ENCODE peak calls at places on chromosome 11, in four cellular contexts. One of them, this sample, is unnamed. For H3K9me3, the result is how much of the 10 kb centered on the place peaks cover.

GRCh38 chr11:16030664-16031063 is 325.7 kb downstream of the SOX6 start:
- DNase-seq in OCI-LY7: no peak
- DNase-seq in neural progenitor cell: no peak
- DNase-seq in Panc1: no peak
- DNase-seq in this sample: no peak

GRCh38 chr11:78214331-78215194 is 25.8 kb downstream of the USP35 start:
- DNase-seq in OCI-LY7: no peak
- DNase-seq in neural progenitor cell: no peak
- DNase-seq in Panc1: no peak
- DNase-seq in this sample: no peak

GRCh38 chr11:83006877-83007330 is 64.8 kb downstream of the RAB30 start:
- DNase-seq in OCI-LY7: peak
- DNase-seq in neural progenitor cell: no peak
- DNase-seq in Panc1: no peak
- DNase-seq in this sample: no peak

GRCh38 chr11:116771935-116772334 is 852 bp downstream of the BUD13 start:
- DNase-seq in OCI-LY7: peak
- DNase-seq in neural progenitor cell: no peak
- DNase-seq in Panc1: no peak
- DNase-seq in this sample: no peak

GRCh38 chr11:11843233-11843632 is 1.5 kb downstream of the USP47 start:
- DNase-seq in OCI-LY7: peak
- DNase-seq in neural progenitor cell: peak
- DNase-seq in Panc1: no peak
- DNase-seq in this sample: no peak

GRCh38 chr11:44621140-44621681 is 55.7 kb downstream of the CD82 start:
- DNase-seq in OCI-LY7: peak
- DNase-seq in neural progenitor cell: peak
- DNase-seq in Panc1: no peak
- DNase-seq in this sample: peak

GRCh38 chr11:11391796-11392195 is 38.7 kb upstream of the CSNK2A3 start:
- DNase-seq in OCI-LY7: no peak
- DNase-seq in neural progenitor cell: no peak
- DNase-seq in Panc1: peak
- DNase-seq in this sample: no peak

GRCh38 chr11:113242767-113243397 is 71.5 kb upstream of the TTC12 start:
- DNase-seq in OCI-LY7: no peak
- DNase-seq in neural progenitor cell: peak
- DNase-seq in Panc1: no peak
- DNase-seq in this sample: no peak

GRCh38 chr11:16059332-16059731 is 297.0 kb downstream of the SOX6 start:
- DNase-seq in OCI-LY7: no peak
- DNase-seq in neural progenitor cell: no peak
- DNase-seq in Panc1: no peak
- DNase-seq in this sample: no peak

GRCh38 chr11:45079943-45080719 is 66.3 kb upstream of the PRDM11 start:
- DNase-seq in OCI-LY7: peak
- DNase-seq in neural progenitor cell: no peak
- DNase-seq in Panc1: no peak
- DNase-seq in this sample: no peak

GRCh38 chr11:3228445-3228829 is 3.8 kb downstream of the MRGPRE start:
- DNase-seq in OCI-LY7: no peak
- DNase-seq in neural progenitor cell: no peak
- DNase-seq in Panc1: no peak
- DNase-seq in this sample: no peak

GRCh38 chr11:94771951-94772350 is 3.8 kb downstream of the AMOTL1 start:
- DNase-seq in OCI-LY7: no peak
- DNase-seq in neural progenitor cell: no peak
- DNase-seq in Panc1: no peak
- DNase-seq in this sample: no peak

GRCh38 chr11:44596541-44597276 is 31.2 kb downstream of the CD82 start:
- DNase-seq in OCI-LY7: peak
- DNase-seq in neural progenitor cell: no peak
- DNase-seq in Panc1: no peak
- DNase-seq in this sample: no peak

GRCh38 chr11:58652726-58653280 is 30.3 kb downstream of the CNTF start:
- DNase-seq in OCI-LY7: no peak
- DNase-seq in neural progenitor cell: peak
- DNase-seq in Panc1: no peak
- DNase-seq in this sample: no peak

GRCh38 chr11:37657645-37658044 is 1059.6 kb upstream of the RAG2 start:
- DNase-seq in OCI-LY7: no peak
- DNase-seq in neural progenitor cell: no peak
- DNase-seq in Panc1: no peak
- DNase-seq in this sample: no peak

GRCh38 chr11:13440100-13440855 is 22.7 kb downstream of the BTBD10 start:
- DNase-seq in OCI-LY7: no peak
- DNase-seq in neural progenitor cell: no peak
- DNase-seq in Panc1: no peak
- DNase-seq in this sample: no peak

GRCh38 chr11:84969103-84969502 is 658.0 kb downstream of the DLG2 start:
- DNase-seq in OCI-LY7: no peak
- DNase-seq in neural progenitor cell: peak
- DNase-seq in Panc1: no peak
- DNase-seq in this sample: no peak

GRCh38 chr11:74870485-74870884 is 78.4 kb downstream of the XRRA1 start:
- DNase-seq in OCI-LY7: peak
- DNase-seq in neural progenitor cell: peak
- DNase-seq in Panc1: no peak
- DNase-seq in this sample: no peak

GRCh38 chr11:74866557-74866956 is 82.3 kb downstream of the XRRA1 start:
- DNase-seq in OCI-LY7: peak
- DNase-seq in neural progenitor cell: no peak
- DNase-seq in Panc1: no peak
- DNase-seq in this sample: no peak

DNA sequence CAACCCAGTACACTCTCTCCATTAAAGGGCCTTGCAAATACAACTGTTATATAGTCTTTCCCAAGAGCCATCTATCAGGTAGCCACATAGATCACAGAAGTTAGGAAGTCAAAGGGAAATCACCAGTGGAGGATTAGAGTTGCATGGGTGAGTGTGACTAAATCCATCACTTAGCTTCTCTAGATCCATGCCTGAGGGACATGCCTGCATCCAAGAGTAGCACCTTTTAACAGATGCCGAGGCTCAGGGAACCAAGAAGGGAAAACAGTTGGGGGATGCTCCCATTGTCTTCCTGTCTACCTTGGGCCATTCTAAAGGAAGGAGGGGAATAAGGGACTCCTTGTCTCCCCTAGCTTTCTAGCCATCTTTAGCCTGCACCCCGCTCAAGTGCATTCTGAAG is 77.9 kb downstream of the XRRA1 start:
- DNase-seq in OCI-LY7: peak
- DNase-seq in neural progenitor cell: no peak
- DNase-seq in Panc1: no peak
- DNase-seq in this sample: no peak
- H3K9me3 ChIP-seq in OCI-LY7: under half
- H3K9me3 ChIP-seq in neural progenitor cell: under half
- H3K9me3 ChIP-seq in Panc1: half or more
- H3K9me3 ChIP-seq in this sample: under half

GRCh38 chr11:67673358-67673757 is 1.1 kb downstream of the ALDH3B2 start:
- DNase-seq in OCI-LY7: no peak
- DNase-seq in neural progenitor cell: no peak
- DNase-seq in Panc1: no peak
- DNase-seq in this sample: no peak

GRCh38 chr11:67673902-67674301 is 521 bp downstream of the ALDH3B2 start:
- DNase-seq in OCI-LY7: no peak
- DNase-seq in neural progenitor cell: no peak
- DNase-seq in Panc1: no peak
- DNase-seq in this sample: no peak

GRCh38 chr11:67671211-67671520 is 3.3 kb downstream of the ALDH3B2 start:
- DNase-seq in OCI-LY7: no peak
- DNase-seq in neural progenitor cell: no peak
- DNase-seq in Panc1: no peak
- DNase-seq in this sample: no peak

GRCh38 chr11:67674442-67674871 is at the start of gene ALDH3B2:
- DNase-seq in OCI-LY7: no peak
- DNase-seq in neural progenitor cell: no peak
- DNase-seq in Panc1: no peak
- DNase-seq in this sample: no peak

DNA sequence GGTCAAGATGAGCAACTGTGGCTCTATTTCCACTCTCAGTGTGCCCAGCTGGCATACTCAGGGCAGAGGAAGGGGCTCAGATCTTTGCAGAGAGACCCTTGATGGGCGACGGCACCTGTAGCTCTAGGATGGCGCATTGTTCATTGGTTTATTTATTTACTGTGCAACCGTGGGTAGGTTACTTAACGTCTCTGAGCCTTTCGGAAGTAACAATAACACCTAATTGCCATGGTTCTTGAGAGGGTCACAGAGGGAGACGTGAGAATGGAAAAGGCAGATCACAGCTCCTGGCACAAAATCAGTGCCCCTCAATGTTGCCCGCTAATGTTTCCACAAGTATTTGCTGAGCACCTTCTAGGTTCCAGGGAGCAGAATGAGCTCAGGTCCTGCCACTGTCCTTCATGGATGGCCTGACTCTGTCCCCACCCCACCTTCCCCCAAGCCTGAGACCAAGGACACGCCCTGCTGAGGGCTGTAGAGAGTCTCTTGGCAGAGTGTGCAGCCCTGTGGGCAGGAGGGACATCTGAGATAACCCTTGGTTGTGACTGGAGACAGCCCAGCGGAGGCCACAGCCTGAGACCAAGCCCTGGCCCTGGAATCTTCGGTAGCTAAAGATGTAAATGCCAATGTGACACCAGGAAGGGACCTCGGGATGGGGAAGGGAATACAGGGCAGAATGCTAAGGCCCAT is 780 bp upstream of the ALDH3B2 start:
- DNase-seq in OCI-LY7: no peak
- DNase-seq in neural progenitor cell: no peak
- DNase-seq in Panc1: no peak
- DNase-seq in this sample: no peak
- H3K9me3 ChIP-seq in OCI-LY7: under half
- H3K9me3 ChIP-seq in neural progenitor cell: under half
- H3K9me3 ChIP-seq in Panc1: under half
- H3K9me3 ChIP-seq in this sample: under half

DNA sequence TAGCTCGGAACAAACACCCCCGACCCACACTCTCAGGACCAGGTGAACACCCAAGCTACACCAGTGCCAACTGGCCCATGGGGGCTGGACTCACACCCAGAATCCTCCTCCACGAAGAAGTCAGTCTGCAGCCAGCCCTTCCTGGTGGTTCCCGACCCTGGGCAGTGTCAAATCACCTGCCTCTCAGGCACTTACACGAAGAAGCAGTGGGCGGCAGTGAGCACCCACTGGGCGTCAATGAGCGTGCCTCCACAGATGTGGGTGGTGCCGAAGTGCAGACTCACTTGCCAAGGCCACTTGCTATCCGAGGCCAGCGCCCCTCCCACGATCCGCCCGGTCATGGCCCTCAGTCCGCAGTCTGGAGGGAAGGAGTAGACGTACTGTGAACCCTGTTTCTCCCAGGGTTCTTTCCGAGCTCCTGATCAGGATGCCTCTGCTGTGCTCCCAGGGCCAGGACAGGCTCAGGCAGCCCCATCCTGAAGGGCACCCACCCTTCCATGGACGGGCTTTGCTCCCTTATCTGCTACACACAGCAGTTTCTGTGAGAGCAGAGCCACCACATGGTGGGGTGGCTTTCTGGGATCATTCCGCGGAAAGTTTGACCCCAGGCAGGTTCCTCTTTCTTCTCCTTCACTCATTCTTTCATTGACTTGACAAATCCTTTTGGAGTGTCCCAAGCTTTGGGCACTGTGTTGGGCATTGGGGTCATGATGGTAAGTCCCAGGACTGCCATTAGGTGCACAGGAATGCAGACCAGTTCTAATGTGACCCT is 19.4 kb downstream of the TMPRSS13 start:
- DNase-seq in OCI-LY7: no peak
- DNase-seq in neural progenitor cell: no peak
- DNase-seq in Panc1: no peak
- DNase-seq in this sample: no peak
- H3K9me3 ChIP-seq in OCI-LY7: under half
- H3K9me3 ChIP-seq in neural progenitor cell: under half
- H3K9me3 ChIP-seq in Panc1: under half
- H3K9me3 ChIP-seq in this sample: under half

GRCh38 chr11:106276126-106276525 is 198.7 kb downstream of the AASDHPPT start:
- DNase-seq in OCI-LY7: no peak
- DNase-seq in neural progenitor cell: no peak
- DNase-seq in Panc1: no peak
- DNase-seq in this sample: no peak

GRCh38 chr11:106271126-106271525 is 193.7 kb downstream of the AASDHPPT start:
- DNase-seq in OCI-LY7: no peak
- DNase-seq in neural progenitor cell: no peak
- DNase-seq in Panc1: no peak
- DNase-seq in this sample: no peak

GRCh38 chr11:106275151-106275550 is 197.7 kb downstream of the AASDHPPT start:
- DNase-seq in OCI-LY7: no peak
- DNase-seq in neural progenitor cell: no peak
- DNase-seq in Panc1: no peak
- DNase-seq in this sample: no peak

GRCh38 chr11:106276859-106277436 is 199.5 kb downstream of the AASDHPPT start:
- DNase-seq in OCI-LY7: no peak
- DNase-seq in neural progenitor cell: peak
- DNase-seq in Panc1: no peak
- DNase-seq in this sample: no peak

GRCh38 chr11:106271686-106272085 is 194.2 kb downstream of the AASDHPPT start:
- DNase-seq in OCI-LY7: no peak
- DNase-seq in neural progenitor cell: no peak
- DNase-seq in Panc1: no peak
- DNase-seq in this sample: no peak
- H3K9me3 ChIP-seq in OCI-LY7: under half
- H3K9me3 ChIP-seq in neural progenitor cell: under half
- H3K9me3 ChIP-seq in Panc1: under half
- H3K9me3 ChIP-seq in this sample: under half

DNA sequence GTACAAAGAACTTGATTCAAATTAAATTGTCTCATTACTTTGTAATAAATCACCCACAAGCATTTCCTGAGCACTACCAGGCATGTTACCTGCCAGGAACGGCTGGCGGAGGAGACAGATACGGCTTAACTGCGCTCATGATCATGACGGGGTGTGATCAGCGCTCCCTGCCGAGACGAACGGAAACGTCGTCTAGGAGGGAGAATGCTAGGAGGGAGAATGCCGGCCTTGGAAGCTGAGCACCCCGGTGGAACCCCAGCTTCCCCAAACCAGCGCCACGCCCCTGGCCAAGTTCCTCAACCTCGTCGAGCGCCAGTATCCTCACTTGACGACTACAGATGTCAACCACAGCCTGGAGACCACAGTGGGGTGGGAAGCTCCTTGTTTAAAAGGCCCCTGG is 272.8 kb downstream of the CTTN start:
- DNase-seq in OCI-LY7: no peak
- DNase-seq in neural progenitor cell: no peak
- DNase-seq in Panc1: no peak
- DNase-seq in this sample: no peak
- H3K9me3 ChIP-seq in OCI-LY7: under half
- H3K9me3 ChIP-seq in neural progenitor cell: under half
- H3K9me3 ChIP-seq in Panc1: under half
- H3K9me3 ChIP-seq in this sample: under half